ENCODE peak calls at places on chromosomes 12 and 14, in nine cellular contexts. A is GM20000; H is fibroblast of lung; F is fibroblast of the aortic adventitia; V is Calu3; J is CD4-positive, alpha-beta T cell; S is PC-9; T is astrocyte of the cerebellum; K is endothelial cell. X is an unnamed sample.

GRCh38 chr14:26163761-26164160 is 434.1 kb downstream of the NOVA1 start:
- DNase-seq in K (peak), H (peak), V (no peak), T (peak), J (no peak), F (peak), A (no peak), S (no peak), X (peak)

GRCh38 chr14:76975865-76976622 is 52.5 kb downstream of the IRF2BPL start:
- DNase-seq in H (no peak), S (no peak), F (no peak), V (no peak), K (no peak), T (no peak), J (no peak), A (no peak), X (no peak)

GRCh38 chr14:74720526-74720925 is 7.6 kb downstream of the FCF1 start:
- DNase-seq in H (peak), A (no peak), K (no peak), F (peak), V (no peak), S (no peak), J (no peak), T (no peak), X (peak)

GRCh38 chr14:104115131-104115600 is 23.2 kb upstream of the KIF26A start:
- DNase-seq in H (no peak), T (no peak), J (no peak), A (no peak), V (no peak), F (no peak), K (no peak), S (no peak), X (no peak)

GRCh38 chr14:31692376-31692781 is 131.2 kb downstream of the NUBPL start:
- DNase-seq in A (peak), V (no peak), H (peak), S (no peak), T (peak), K (no peak), F (peak), J (no peak), X (peak)

GRCh38 chr12:40010899-40011774 is 94.7 kb downstream of the SLC2A13 start:
- DNase-seq in S (peak), J (peak), A (peak), V (peak), H (peak), F (peak), K (peak), T (peak), X (peak)

GRCh38 chr12:43151406-43152080 is 400.5 kb downstream of the ADAMTS20 start:
- DNase-seq in S (no peak), F (peak), H (peak), A (no peak), V (no peak), T (no peak), J (no peak), K (no peak), X (no peak)

GRCh38 chr12:106128526-106129430 is 10.0 kb downstream of the NUAK1 start:
- DNase-seq in F (no peak), A (no peak), S (no peak), V (no peak), T (no peak), H (no peak), J (no peak), K (no peak), X (no peak)

GRCh38 chr12:27333311-27334009 is 824 bp downstream of the BMAL2 start:
- DNase-seq in T (no peak), H (no peak), J (peak), S (no peak), V (peak), F (peak), A (peak), K (peak), X (peak)

GRCh38 chr12:21296348-21296747 is 38.4 kb downstream of the SLCO1A2 start:
- DNase-seq in S (no peak), H (no peak), T (no peak), K (no peak), J (no peak), F (no peak), V (no peak), A (no peak), X (no peak)

GRCh38 chr14:23556700-23557440 is 799 bp downstream of the THTPA start:
- DNase-seq in H (no peak), F (no peak), V (no peak), S (no peak), T (no peak), A (no peak), K (no peak), J (no peak), X (no peak)

GRCh38 chr12:53939141-53940108 is 794 bp downstream of the HOXC13 start:
- DNase-seq in S (no peak), J (no peak), F (peak), A (no peak), T (no peak), H (no peak), K (peak), V (peak), X (peak)

GRCh38 chr12:101407054-101407437 is 526 bp downstream of the ARL1 start:
- DNase-seq in J (peak), T (peak), H (no peak), K (no peak), V (no peak), F (no peak), S (peak), A (peak), X (peak)

GRCh38 chr12:50635356-50635755 is 128.5 kb upstream of the ATF1 start:
- DNase-seq in S (no peak), T (no peak), A (no peak), F (no peak), J (no peak), V (no peak), H (no peak), K (no peak), X (peak)

GRCh38 chr12:15982471-15982870 is 71.3 kb downstream of the DERA start:
- DNase-seq in V (no peak), T (peak), F (peak), H (peak), K (no peak), A (no peak), S (peak), J (no peak), X (peak)

GRCh38 chr12:92462049-92462448 is 240.7 kb upstream of the PLEKHG7 start:
- DNase-seq in A (peak), F (no peak), J (no peak), V (no peak), S (peak), K (no peak), T (no peak), H (peak), X (peak)

GRCh38 chr12:109269428-109269827 is 39.7 kb downstream of the FOXN4 start:
- DNase-seq in V (no peak), J (no peak), F (no peak), H (no peak), A (no peak), T (no peak), S (no peak), K (no peak), X (no peak)

GRCh38 chr14:76768201-76768656 is 7.0 kb downstream of the VASH1 start:
- DNase-seq in J (peak), H (no peak), K (peak), A (peak), F (no peak), T (no peak), S (no peak), V (no peak), X (peak)

GRCh38 chr14:29463727-29464370 is 463.8 kb downstream of the PRKD1 start:
- DNase-seq in T (no peak), V (no peak), H (peak), A (no peak), S (no peak), J (no peak), F (peak), K (no peak), X (peak)
- TF ChIP-seq CTCF in T (peak), V (no peak), H (no peak), A (no peak), S (no peak), J (no peak), F (peak), K (no peak), X (no peak)

DNA sequence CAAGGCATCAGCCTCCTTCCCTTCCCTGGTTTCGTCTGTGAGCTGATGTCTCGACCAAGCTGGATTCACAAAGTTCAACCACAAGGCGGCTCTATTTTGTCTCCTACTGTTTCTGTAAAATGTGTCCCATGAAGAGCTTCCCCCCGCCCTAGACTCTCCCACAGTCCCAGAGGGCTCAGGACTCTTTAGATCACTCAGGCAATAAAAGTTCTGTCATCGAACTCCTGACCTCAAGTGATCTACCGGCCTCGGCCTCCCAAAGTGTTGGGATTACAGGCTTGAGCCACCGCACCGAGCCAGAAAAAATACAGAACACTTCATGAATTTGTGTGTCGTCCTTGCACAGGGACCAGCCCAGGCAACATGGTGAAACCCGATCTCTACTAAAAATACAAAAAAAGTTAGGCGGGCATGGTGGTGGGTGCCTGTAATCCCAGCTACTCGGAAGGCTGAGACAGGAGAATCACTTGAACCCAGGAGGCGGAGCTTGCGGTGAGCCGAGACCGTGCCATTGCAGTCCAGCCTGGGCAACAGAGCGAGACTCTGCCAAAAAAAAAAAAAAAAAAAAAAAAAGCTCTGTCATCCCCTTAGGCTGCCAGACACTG is 149.4 kb downstream of the BCL11B start:
- DNase-seq in F (no peak), J (no peak), H (no peak), A (no peak), V (no peak), K (no peak), S (no peak), T (no peak), X (no peak)
- TF ChIP-seq CTCF in F (no peak), J (no peak), H (no peak), A (no peak), V (no peak), K (no peak), S (no peak), T (no peak), X (no peak)

DNA sequence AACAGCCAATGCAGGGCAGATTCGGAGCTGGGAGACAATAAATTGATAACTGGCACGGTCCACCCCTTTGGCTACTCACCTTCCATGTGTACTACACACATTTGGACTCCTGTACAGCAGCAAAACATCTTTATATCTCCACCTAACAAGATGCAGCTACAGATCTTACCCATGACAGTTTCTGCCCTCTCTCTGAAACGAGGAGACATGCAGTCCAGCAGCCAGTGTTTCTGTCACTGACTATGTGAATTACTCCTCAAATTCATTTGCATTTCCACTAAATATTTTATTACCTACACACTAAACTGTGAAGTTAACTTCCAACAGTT is 58.7 kb upstream of the BEGAIN start:
- DNase-seq in H (no peak), F (no peak), A (no peak), T (no peak), K (no peak), V (no peak), J (no peak), S (no peak), X (no peak)
- TF ChIP-seq CTCF in H (no peak), F (no peak), A (no peak), T (no peak), K (peak), V (no peak), J (peak), S (peak), X (no peak)

GRCh38 chr14:96304956-96305355 is 48.9 kb downstream of the BDKRB1 start:
- DNase-seq in A (no peak), J (no peak), S (no peak), F (no peak), T (no peak), V (peak), K (peak), H (no peak), X (no peak)
- TF ChIP-seq CTCF in A (no peak), J (no peak), S (no peak), F (no peak), T (peak), V (no peak), K (peak), H (no peak), X (peak)

X was measured in choroid plexus epithelial cell.